ENCODE peak calls at places on chromosome 15, in ten cellular contexts. X is HepG2, B is breast epithelium, G is SK-N-SH, U is Panc1, Z is HCT116, P is esophagus muscularis mucosa, A is stomach, T is GM23338, K is GM12878. C is an unnamed sample. For H3K36me3, the result is how much of the 10 kb centered on the place peaks cover.

GRCh38 chr15:52857937-52858336 is 67.8 kb upstream of the ONECUT1 start:
- DNase-seq in X (no peak), B (no peak), G (no peak), U (no peak), Z (no peak), P (no peak), A (no peak), T (peak), K (no peak), C (no peak)

GRCh38 chr15:75583689-75584088 is 4.6 kb upstream of the PTPN9 start:
- DNase-seq in X (no peak), B (no peak), G (no peak), U (no peak), Z (no peak), P (no peak), A (no peak), T (no peak), K (no peak), C (no peak)

GRCh38 chr15:32152574-32152973 is 122.3 kb downstream of the CHRNA7 start:
- DNase-seq in X (no peak), B (no peak), G (no peak), U (no peak), Z (no peak), P (peak), A (no peak), T (peak), K (no peak), C (no peak)

GRCh38 chr15:65476942-65477341 is 40.5 kb downstream of the DPP8 start:
- DNase-seq in X (no peak), B (no peak), G (no peak), U (no peak), Z (no peak), P (no peak), A (no peak), T (no peak), K (no peak), C (no peak)

GRCh38 chr15:29935296-29936020 is 113.2 kb upstream of the TJP1 start:
- DNase-seq in X (no peak), B (no peak), G (no peak), U (no peak), Z (no peak), P (no peak), A (peak), T (peak), K (no peak), C (no peak)

GRCh38 chr15:31317033-31317979 is 9.3 kb upstream of the KLF13 start:
- DNase-seq in X (no peak), B (no peak), G (no peak), U (no peak), Z (no peak), P (no peak), A (no peak), T (no peak), K (no peak), C (no peak)

GRCh38 chr15:95988574-95988887 is 342.0 kb upstream of the NR2F2 start:
- DNase-seq in X (peak), B (no peak), G (no peak), U (no peak), Z (no peak), P (no peak), A (peak), T (peak), K (no peak), C (no peak)

GRCh38 chr15:61151791-61152190 is 77.3 kb downstream of the RORA start:
- DNase-seq in X (no peak), B (no peak), G (no peak), U (no peak), Z (no peak), P (no peak), A (no peak), T (no peak), K (no peak), C (no peak)

GRCh38 chr15:55245058-55245457 is 44.6 kb downstream of the RAB27A start:
- DNase-seq in X (no peak), B (no peak), G (no peak), U (no peak), Z (no peak), P (no peak), A (no peak), T (no peak), K (no peak), C (no peak)

GRCh38 chr15:84761534-84762190 is 13.3 kb downstream of the ZNF592 start:
- DNase-seq in X (no peak), B (no peak), G (peak), U (no peak), Z (no peak), P (no peak), A (no peak), T (no peak), K (no peak), C (no peak)

GRCh38 chr15:73928971-73929627 is 2.8 kb downstream of the LOXL1 start:
- DNase-seq in X (no peak), B (no peak), G (no peak), U (no peak), Z (no peak), P (no peak), A (no peak), T (no peak), K (no peak), C (no peak)
- H3K4me3 ChIP-seq in X (no peak), B (no peak), G (no peak), U (no peak), Z (no peak), P (no peak), A (no peak), T (no peak), K (no peak), C (no peak)

GRCh38 chr15:59174846-59175831 is 31.5 kb upstream of the LDHAL6B start:
- DNase-seq in X (peak), B (no peak), G (peak), U (peak), Z (peak), P (no peak), A (peak), T (peak), K (no peak), C (no peak)
- TF ChIP-seq POLR2AphosphoS5 in X (no peak), B (no peak), G (no peak), U (no peak), Z (no peak), P (no peak), A (no peak), T (no peak), K (no peak), C (peak)

GRCh38 chr15:62428259-62428658 is 263.2 kb upstream of the C2CD4B start:
- DNase-seq in X (no peak), B (no peak), G (no peak), U (no peak), Z (no peak), P (no peak), A (no peak), T (no peak), K (no peak), C (no peak)
- H3K36me3 ChIP-seq in X (under half), B (under half), G (under half), U (under half), Z (under half), P (under half), A (under half), T (under half), K (under half), C (under half)

GRCh38 chr15:89017370-89018066 is 70.7 kb upstream of the ABHD2 start:
- DNase-seq in X (peak), B (peak), G (peak), U (peak), Z (peak), P (peak), A (peak), T (peak), K (peak), C (no peak)
- H3K4me3 ChIP-seq in X (no peak), B (peak), G (peak), U (peak), Z (peak), P (peak), A (peak), T (peak), K (no peak), C (peak)

DNA sequence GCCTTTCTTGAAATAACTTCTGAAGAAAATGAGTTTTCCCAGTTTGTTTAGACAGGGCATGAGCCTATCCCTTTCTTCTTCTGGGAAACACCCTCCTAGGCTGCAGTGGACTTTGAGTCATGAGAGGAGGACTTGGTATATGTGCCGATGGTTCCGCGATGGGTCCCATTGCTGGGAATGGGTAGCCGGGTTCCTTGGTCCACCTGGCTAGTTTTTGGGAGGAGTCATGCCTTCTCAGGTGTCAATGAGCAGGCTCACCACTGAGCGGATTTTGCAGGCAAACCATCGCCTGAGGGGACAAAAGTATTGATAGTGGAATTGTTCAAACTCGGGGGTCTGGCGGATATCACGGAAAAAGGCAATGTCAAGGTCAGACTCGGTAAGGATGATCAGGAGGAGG is 46.8 kb downstream of the WDR76 start:
- DNase-seq in X (no peak), B (no peak), G (no peak), U (no peak), Z (no peak), P (no peak), A (no peak), T (peak), K (no peak), C (no peak)
- TF ChIP-seq POLR2AphosphoS5 in X (no peak), B (no peak), G (no peak), U (no peak), Z (no peak), P (no peak), A (no peak), T (no peak), K (no peak), C (no peak)

DNA sequence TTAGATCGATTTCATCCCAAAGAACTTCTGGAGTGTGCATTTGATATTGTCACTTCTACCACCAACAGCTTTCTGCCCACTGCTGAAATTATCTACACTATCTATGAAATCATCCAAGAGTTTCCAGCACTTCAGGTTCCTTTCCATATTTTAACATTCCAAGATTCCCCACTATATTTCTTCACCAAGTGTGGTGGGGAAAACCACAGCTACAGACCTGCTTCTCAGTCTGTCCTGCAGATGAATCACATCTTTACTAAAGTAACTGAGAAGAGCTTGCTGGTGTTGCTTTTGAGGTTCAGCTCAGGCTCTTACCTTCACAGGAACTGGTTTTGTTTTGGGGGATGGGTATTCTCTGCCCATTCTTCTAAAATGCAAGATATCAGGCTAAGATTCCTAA is 30.9 kb downstream of the SRP14 start:
- DNase-seq in X (no peak), B (no peak), G (no peak), U (no peak), Z (no peak), P (no peak), A (no peak), T (no peak), K (no peak), C (no peak)
- H3K36me3 ChIP-seq in X (under half), B (under half), G (half or more), U (under half), Z (under half), P (half or more), A (under half), T (half or more), K (under half), C (half or more)

GRCh38 chr15:91950631-91951384 is 97.3 kb downstream of the SLCO3A1 start:
- DNase-seq in X (no peak), B (no peak), G (peak), U (no peak), Z (no peak), P (no peak), A (no peak), T (no peak), K (no peak), C (no peak)

GRCh38 chr15:91948001-91948608 is 94.6 kb downstream of the SLCO3A1 start:
- DNase-seq in X (no peak), B (no peak), G (no peak), U (no peak), Z (no peak), P (no peak), A (peak), T (peak), K (no peak), C (no peak)

GRCh38 chr15:91952216-91952615 is 98.7 kb downstream of the SLCO3A1 start:
- DNase-seq in X (no peak), B (no peak), G (no peak), U (no peak), Z (no peak), P (no peak), A (no peak), T (no peak), K (no peak), C (no peak)

GRCh38 chr15:91949361-91949760 is 95.9 kb downstream of the SLCO3A1 start:
- DNase-seq in X (no peak), B (no peak), G (no peak), U (no peak), Z (no peak), P (no peak), A (no peak), T (no peak), K (no peak), C (no peak)

DNA sequence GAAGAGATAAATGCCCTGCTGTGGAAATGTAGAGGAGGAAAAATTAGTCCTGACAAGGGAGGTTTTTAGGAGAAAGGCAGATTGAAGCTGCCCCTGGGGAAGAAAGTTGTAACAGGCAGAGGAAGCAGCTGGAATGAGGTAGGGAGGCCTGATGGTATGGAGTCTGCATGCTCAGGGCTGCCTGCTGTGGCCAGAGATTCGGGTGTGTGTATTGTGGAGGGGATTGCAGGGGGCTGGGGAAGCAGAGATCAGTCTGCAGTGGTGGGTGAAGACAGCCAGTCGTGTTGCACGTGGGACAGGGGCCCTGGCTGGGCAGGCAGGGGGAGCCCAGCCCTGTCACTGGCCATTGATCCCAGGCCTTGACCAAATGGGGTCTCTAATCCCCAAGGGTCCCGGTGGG is 96.5 kb downstream of the SLCO3A1 start:
- DNase-seq in X (no peak), B (no peak), G (no peak), U (no peak), Z (no peak), P (no peak), A (no peak), T (no peak), K (no peak), C (no peak)
- H3K4me3 ChIP-seq in X (no peak), B (no peak), G (no peak), U (no peak), Z (no peak), P (no peak), A (no peak), T (no peak), K (no peak), C (no peak)

C was measured in vagina.